ENCODE peak calls at places on chromosomes 7 and 10, in eight cellular contexts. V is RWPE1; N is ACHN; X is activated CD8-positive, alpha-beta memory T cell treated with anti-CD3 and anti-CD28 coated beads for 24 hours; E is effector CD4-positive, alpha-beta T cell; P is coronary artery; J is A549; T is breast epithelium. W is an unnamed sample.
A peak's percentile ranks its signal among the peaks of the same experiment; 100 is the strongest.

GRCh38 chr7:66330961-66331360 is 125.8 kb downstream of the TPST1 start:
- DNase-seq in P (no peak), E (no peak), J (no peak), N (no peak), X (no peak), T (no peak), V (no peak), W (no peak)

GRCh38 chr10:72096115-72097000 is 8.0 kb upstream of the SPOCK2 start:
- DNase-seq in X (no peak), V (no peak), E (no peak), P (no peak), T (no peak), N (peak; percentile 10), J (no peak), W (no peak)

GRCh38 chr7:157519246-157519645 is 182.4 kb downstream of the DNAJB6 start:
- DNase-seq in T (peak; percentile 14), P (no peak), J (no peak), X (no peak), V (no peak), N (no peak), E (no peak), W (no peak)

GRCh38 chr7:22823142-22823497 is 471 bp upstream of the TOMM7 start:
- DNase-seq in V (no peak), N (no peak), E (no peak), T (no peak), P (no peak), X (no peak), J (no peak), W (no peak)

GRCh38 chr10:113616244-113617074 is 47.4 kb downstream of the NRAP start:
- DNase-seq in N (peak; percentile 31), T (no peak), V (no peak), P (no peak), E (no peak), J (peak; percentile 21), X (no peak), W (no peak)

GRCh38 chr10:104300002-104300735 is 31.2 kb downstream of the GSTO2 start:
- DNase-seq in P (peak; percentile 95), T (peak; percentile 74), V (no peak), J (no peak), N (peak; percentile 75), E (no peak), X (no peak), W (no peak)

GRCh38 chr10:13795653-13796555 is 209.1 kb downstream of the PRPF18 start:
- DNase-seq in E (no peak), V (no peak), T (no peak), J (no peak), X (no peak), P (no peak), N (no peak), W (peak; percentile 11)

GRCh38 chr7:36506820-36507219 is 117.2 kb downstream of the ANLN start:
- DNase-seq in E (no peak), V (peak; percentile 50), N (peak; percentile 46), T (no peak), X (no peak), P (no peak), J (no peak), W (no peak)

GRCh38 chr10:20855398-20856038 is 41.6 kb downstream of the NEBL start:
- DNase-seq in E (no peak), X (no peak), J (no peak), V (peak; percentile 10), T (no peak), N (peak; percentile 29), P (no peak), W (no peak)

GRCh38 chr10:27558612-27559020 is 54.5 kb downstream of the RAB18 start:
- DNase-seq in X (no peak), P (no peak), T (no peak), E (no peak), J (peak; percentile 28), V (peak; percentile 49), N (peak; percentile 56), W (peak; percentile 22)

GRCh38 chr7:111183373-111183772 is 92.4 kb downstream of the LRRN3 start:
- DNase-seq in N (no peak), E (no peak), X (no peak), T (no peak), J (no peak), P (no peak), V (no peak), W (no peak)

GRCh38 chr10:110357252-110357780 is 52.6 kb upstream of the SMNDC1 start:
- DNase-seq in N (peak; percentile 33), V (peak; percentile 67), X (peak; percentile 68), E (peak; percentile 35), J (no peak), P (no peak), T (no peak), W (peak; percentile 39)

GRCh38 chr7:142024547-142024946 is 28.9 kb downstream of the MGAM start:
- DNase-seq in X (no peak), P (no peak), T (no peak), E (no peak), N (no peak), V (peak; percentile 61), J (no peak), W (no peak)

GRCh38 chr10:101569838-101570763 is 18.0 kb downstream of the POLL start:
- DNase-seq in J (peak; percentile 88), T (peak; percentile 57), X (peak; percentile 94), P (peak; percentile 74), N (peak; percentile 81), V (peak; percentile 88), E (peak; percentile 71), W (peak; percentile 80)

GRCh38 chr7:18895456-18895855 is 222.0 kb downstream of the TWIST1 start:
- DNase-seq in V (peak; percentile 66), E (no peak), P (no peak), N (peak; percentile 86), T (no peak), J (peak; percentile 3), X (no peak), W (no peak)

GRCh38 chr7:128357366-128357662 is 4.2 kb downstream of the PRRT4 start:
- DNase-seq in X (no peak), P (no peak), T (no peak), N (no peak), J (no peak), E (no peak), V (no peak), W (no peak)

GRCh38 chr7:837001-837400 is 4.7 kb downstream of the SUN1 start:
- DNase-seq in J (no peak), E (no peak), N (no peak), P (no peak), T (no peak), V (no peak), X (no peak), W (no peak)

GRCh38 chr10:60234531-60234930 is 155.1 kb downstream of the ANK3 start:
- DNase-seq in P (no peak), N (no peak), V (no peak), J (no peak), T (no peak), E (no peak), X (no peak), W (no peak)

GRCh38 chr7:94509264-94509878 is at the start of gene CASD1:
- DNase-seq in T (peak; percentile 34), P (peak; percentile 75), X (peak; percentile 88), J (peak; percentile 60), N (peak; percentile 68), V (peak; percentile 31), E (peak; percentile 42), W (peak; percentile 57)